ENCODE peak calls at places on chromosome 20, in four cellular contexts. G, Q, C and U are unnamed samples.

GRCh38 chr20:23018941-23019340 is 16.2 kb upstream of the SSTR4 start:
- DNase-seq in G (no peak), Q (peak; percentile 8), C (no peak), U (no peak)

GRCh38 chr20:38172344-38172743 is 7.3 kb upstream of the TGM2 start:
- DNase-seq in Q (no peak), C (no peak), G (no peak), U (no peak)

GRCh38 chr20:39269031-39269461 is 306.9 kb downstream of the DHX35 start:
- DNase-seq in C (peak; percentile 18), G (peak; percentile 17), Q (peak; percentile 50), U (peak; percentile 81)

GRCh38 chr20:59003836-59004492 is 3.1 kb downstream of the CTSZ start:
- DNase-seq in G (no peak), C (no peak), Q (no peak), U (no peak)

GRCh38 chr20:19565721-19566120 is 192.3 kb upstream of the RIN2 start:
- DNase-seq in C (no peak), G (no peak), Q (no peak), U (no peak)

GRCh38 chr20:1857403-1857941 is 37.7 kb upstream of the SIRPA start:
- DNase-seq in Q (no peak), C (no peak), G (no peak), U (no peak)

GRCh38 chr20:32481311-32482103 is 103.6 kb downstream of the NOL4L start:
- DNase-seq in G (no peak), C (no peak), Q (no peak), U (no peak)

GRCh38 chr20:51573576-51574243 is 31.2 kb upstream of the NFATC2 start:
- DNase-seq in G (no peak), Q (no peak), C (no peak), U (no peak)

GRCh38 chr20:52812231-52812847 is 159.8 kb upstream of the TSHZ2 start:
- DNase-seq in C (no peak), Q (no peak), G (no peak), U (no peak)

GRCh38 chr20:62553136-62553837 is 77.5 kb upstream of the GATA5 start:
- DNase-seq in Q (no peak), G (no peak), C (no peak), U (no peak)

GRCh38 chr20:58228103-58228483 is 360 bp downstream of the ANKRD60 start:
- DNase-seq in G (no peak), Q (no peak), C (no peak), U (no peak)

GRCh38 chr20:43690943-43691598 is 24.2 kb downstream of the MYBL2 start:
- DNase-seq in C (no peak), Q (no peak), G (no peak), U (no peak)

GRCh38 chr20:25319241-25320034 is 71.2 kb downstream of the ABHD12 start:
- DNase-seq in G (no peak), Q (peak; percentile 14), C (no peak), U (no peak)

GRCh38 chr20:47493954-47494293 is 7.8 kb upstream of the NCOA3 start:
- DNase-seq in C (no peak), Q (no peak), G (peak; percentile 43), U (no peak)

GRCh38 chr20:23132930-23133559 is 46.9 kb upstream of the CD93 start:
- DNase-seq in C (no peak), G (no peak), Q (peak; percentile 72), U (no peak)

GRCh38 chr20:50680106-50680960 is 11.0 kb downstream of the RIPOR3 start:
- DNase-seq in Q (no peak), G (no peak), C (no peak), U (peak; percentile 37)

GRCh38 chr20:53884859-53885654 is 185.3 kb downstream of the BCAS1 start:
- DNase-seq in C (no peak), Q (no peak), G (no peak), U (no peak)

GRCh38 chr20:57893364-57894001 is 183.7 kb upstream of the PMEPA1 start:
- DNase-seq in G (no peak), Q (no peak), C (no peak), U (no peak)

GRCh38 chr20:31695849-31696804 is 26.5 kb downstream of the BCL2L1 start:
- DNase-seq in C (no peak), Q (no peak), G (no peak), U (peak; percentile 69)

GRCh38 chr20:1876217-1876921 is 18.8 kb upstream of the SIRPA start:
- DNase-seq in Q (no peak), G (peak; percentile 32), C (no peak), U (no peak)

GRCh38 chr20:12737900-12738299 is 270.9 kb upstream of the SPTLC3 start:
- DNase-seq in G (no peak), Q (no peak), C (no peak), U (no peak)

GRCh38 chr20:23114018-23114417 is 27.9 kb upstream of the CD93 start:
- DNase-seq in Q (peak; percentile 71), C (no peak), G (no peak), U (no peak)

GRCh38 chr20:6919792-6920468 is 152.4 kb downstream of the BMP2 start:
- DNase-seq in G (no peak), C (no peak), Q (no peak), U (no peak)

GRCh38 chr20:25058797-25059486 is 1.0 kb upstream of the ACSS1 start:
- DNase-seq in Q (peak; percentile 49), G (no peak), C (no peak), U (peak; percentile 43)

GRCh38 chr20:34980543-34981213 is 25.0 kb downstream of the MYH7B start:
- DNase-seq in G (no peak), Q (peak; percentile 68), C (no peak), U (no peak)

GRCh38 chr20:1830240-1830639 is 65.0 kb upstream of the SIRPA start:
- DNase-seq in C (no peak), Q (peak; percentile 86), G (no peak), U (peak; percentile 91)

GRCh38 chr20:57654998-57655811 is 35.0 kb upstream of the ZBP1 start:
- DNase-seq in C (no peak), Q (peak; percentile 16), G (no peak), U (peak; percentile 7)

GRCh38 chr20:37627060-37627766 is 66.6 kb upstream of the CTNNBL1 start:
- DNase-seq in C (peak; percentile 29), G (no peak), Q (peak; percentile 48), U (peak; percentile 62)

GRCh38 chr20:33647603-33648395 is 14.3 kb upstream of the C20orf144 start:
- DNase-seq in G (no peak), Q (no peak), C (peak; percentile 29), U (peak; percentile 72)

GRCh38 chr20:1734269-1734858 is 76.8 kb upstream of the SIRPG start:
- DNase-seq in Q (no peak), G (no peak), C (peak; percentile 44), U (peak; percentile 34)

GRCh38 chr20:1935696-1936366 is 40.6 kb downstream of the SIRPA start:
- DNase-seq in Q (peak; percentile 73), G (no peak), C (no peak), U (no peak)

GRCh38 chr20:59388402-59388801 is 88.0 kb downstream of the EDN3 start:
- DNase-seq in Q (no peak), C (no peak), G (no peak), U (no peak)

GRCh38 chr20:50385733-50386640 is 124.2 kb upstream of the PTPN1 start:
- DNase-seq in Q (no peak), G (no peak), C (peak; percentile 94), U (no peak)

GRCh38 chr20:1327827-1328679 is 886 bp downstream of the SDCBP2 start:
- DNase-seq in C (no peak), Q (peak; percentile 14), G (no peak), U (no peak)